ENCODE peak calls at places on chromosomes 3 and 15, in seven cellular contexts. Q is GM12865; E is dermis microvascular lymphatic vessel endothelial cell; M is activated naive CD4-positive, alpha-beta T cell treated with anti-CD3 and anti-CD28 coated beads, Interleukin-2, amount 50 U/mL, for 72 hours; G is Kasumi-1; B is ovary; Y is gastrocnemius medialis. A is an unnamed sample.

GRCh38 chr3:171563298-171563697 is 103.1 kb upstream of the TNIK start:
- DNase-seq in Q (peak; percentile 19), E (no peak), M (no peak), G (no peak), B (no peak), Y (no peak), A (no peak)

GRCh38 chr3:73481888-73482287 is 142.9 kb downstream of the PDZRN3 start:
- DNase-seq in Q (no peak), E (no peak), M (no peak), G (no peak), B (no peak), Y (no peak), A (no peak)

GRCh38 chr3:177337548-177338331 is 140.5 kb upstream of the TBL1XR1 start:
- DNase-seq in Q (peak; percentile 91), E (no peak), M (peak; percentile 66), G (no peak), B (no peak), Y (no peak), A (no peak)

GRCh38 chr15:33846862-33847261 is 121.4 kb upstream of the CHRM5 start:
- DNase-seq in Q (no peak), E (no peak), M (no peak), G (no peak), B (no peak), Y (no peak), A (no peak)

GRCh38 chr3:155609586-155609985 is 135.3 kb downstream of the PLCH1 start:
- DNase-seq in Q (no peak), E (no peak), M (no peak), G (no peak), B (no peak), Y (no peak), A (no peak)

GRCh38 chr15:28786521-28786920 is 61.9 kb downstream of the GOLGA6L7 start:
- DNase-seq in Q (no peak), E (no peak), M (no peak), G (no peak), B (no peak), Y (no peak), A (no peak)

GRCh38 chr15:77118787-77119410 is 48.0 kb upstream of the TSPAN3 start:
- DNase-seq in Q (peak; percentile 73), E (peak; percentile 66), M (no peak), G (peak; percentile 89), B (peak; percentile 20), Y (no peak), A (peak; percentile 42)

GRCh38 chr3:186653984-186654383 is 11.8 kb upstream of the HRG start:
- DNase-seq in Q (no peak), E (no peak), M (no peak), G (no peak), B (no peak), Y (no peak), A (no peak)

GRCh38 chr3:166837535-166837934 is 542.6 kb downstream of the ZBBX start:
- DNase-seq in Q (peak; percentile 18), E (no peak), M (no peak), G (peak; percentile 59), B (no peak), Y (no peak), A (no peak)

GRCh38 chr15:64187396-64188191 is 24.8 kb upstream of the PPIB start:
- DNase-seq in Q (no peak), E (no peak), M (no peak), G (no peak), B (no peak), Y (no peak), A (no peak)

GRCh38 chr3:140288575-140288974 is 353.6 kb downstream of the CLSTN2 start:
- DNase-seq in Q (no peak), E (no peak), M (no peak), G (no peak), B (no peak), Y (no peak), A (no peak)

GRCh38 chr15:38463893-38464292 is 10.0 kb downstream of the FAM98B start:
- DNase-seq in Q (no peak), E (no peak), M (no peak), G (no peak), B (no peak), Y (no peak), A (no peak)

GRCh38 chr3:39519076-39519475 is 51.6 kb downstream of the MOBP start:
- DNase-seq in Q (no peak), E (no peak), M (no peak), G (no peak), B (no peak), Y (no peak), A (no peak)

GRCh38 chr15:45402955-45403892 is 24.9 kb upstream of the GATM start:
- DNase-seq in Q (peak; percentile 61), E (no peak), M (peak; percentile 40), G (no peak), B (no peak), Y (peak; percentile 21), A (peak; percentile 49)

GRCh38 chr3:122974764-122975162 is 52.8 kb downstream of the SEMA5B start:
- DNase-seq in Q (no peak), E (no peak), M (no peak), G (no peak), B (peak; percentile 41), Y (no peak), A (no peak)

GRCh38 chr15:31372635-31373091 is 46.0 kb downstream of the KLF13 start:
- DNase-seq in Q (no peak), E (no peak), M (no peak), G (no peak), B (no peak), Y (peak; percentile 86), A (peak; percentile 53)

GRCh38 chr15:69807752-69808151 is 290.0 kb downstream of the TLE3 start:
- DNase-seq in Q (no peak), E (no peak), M (no peak), G (no peak), B (no peak), Y (peak; percentile 59), A (no peak)

GRCh38 chr3:8640223-8640622 is 4.4 kb downstream of the SSUH2 start:
- DNase-seq in Q (no peak), E (no peak), M (no peak), G (no peak), B (no peak), Y (no peak), A (no peak)

GRCh38 chr3:102089904-102090492 is 240.7 kb downstream of the NFKBIZ start:
- DNase-seq in Q (no peak), E (no peak), M (no peak), G (no peak), B (no peak), Y (no peak), A (no peak)

GRCh38 chr3:152213086-152213674 is 55.5 kb upstream of the MBNL1 start:
- DNase-seq in Q (no peak), E (no peak), M (no peak), G (no peak), B (no peak), Y (no peak), A (peak; percentile 7)

GRCh38 chr3:187061748-187062147 is 77.5 kb downstream of the RPL39L start:
- DNase-seq in Q (no peak), E (no peak), M (no peak), G (no peak), B (no peak), Y (no peak), A (no peak)

GRCh38 chr3:13650210-13651056 is 101.5 kb downstream of the FBLN2 start:
- DNase-seq in Q (peak; percentile 68), E (peak; percentile 27), M (peak; percentile 88), G (peak; percentile 66), B (peak; percentile 59), Y (peak; percentile 54), A (peak; percentile 44)

GRCh38 chr3:189625566-189625965 is 5.6 kb upstream of the TP63 start:
- DNase-seq in Q (no peak), E (no peak), M (no peak), G (no peak), B (no peak), Y (no peak), A (no peak)

GRCh38 chr3:53103566-53104296 is 26.5 kb downstream of the RFT1 start:
- DNase-seq in Q (no peak), E (no peak), M (no peak), G (peak; percentile 15), B (no peak), Y (no peak), A (no peak)

GRCh38 chr3:136209921-136210320 is 13.8 kb upstream of the MSL2 start:
- DNase-seq in Q (no peak), E (no peak), M (no peak), G (no peak), B (no peak), Y (no peak), A (no peak)

GRCh38 chr3:177824841-177825240 is 627.6 kb upstream of the TBL1XR1 start:
- DNase-seq in Q (no peak), E (no peak), M (no peak), G (no peak), B (no peak), Y (no peak), A (no peak)

GRCh38 chr3:128991355-128991895 is 2.5 kb downstream of the CFAP92 start:
- DNase-seq in Q (no peak), E (no peak), M (no peak), G (no peak), B (no peak), Y (no peak), A (no peak)

A was measured in thyroid gland.